ENCODE peak calls at places on chromosome 6, in seven cellular contexts. One of them, this sample, is unnamed.

GRCh38 chr6:53862517-53863457 is 68.0 kb downstream of the LRRC1 start:
- DNase-seq in HCT116: no peak
- DNase-seq in K562: no peak
- DNase-seq in H1: no peak
- DNase-seq in SK-N-SH: no peak
- DNase-seq in HepG2: no peak
- DNase-seq in GM12878: no peak
- DNase-seq in this sample: no peak

GRCh38 chr6:135909737-135910387 is 58.4 kb downstream of the PDE7B start:
- DNase-seq in HCT116: peak; percentile 76
- DNase-seq in K562: peak; percentile 74
- DNase-seq in H1: peak; percentile 44
- DNase-seq in SK-N-SH: peak; percentile 41
- DNase-seq in HepG2: peak; percentile 70
- DNase-seq in GM12878: peak; percentile 19
- DNase-seq in this sample: peak; percentile 42

GRCh38 chr6:74731921-74732320 is 473.9 kb downstream of the COL12A1 start:
- DNase-seq in HCT116: no peak
- DNase-seq in K562: no peak
- DNase-seq in H1: no peak
- DNase-seq in SK-N-SH: no peak
- DNase-seq in HepG2: no peak
- DNase-seq in GM12878: no peak
- DNase-seq in this sample: no peak

GRCh38 chr6:79737172-79737571 is 106.0 kb downstream of the SH3BGRL2 start:
- DNase-seq in HCT116: no peak
- DNase-seq in K562: peak; percentile 5
- DNase-seq in H1: no peak
- DNase-seq in SK-N-SH: peak; percentile 6
- DNase-seq in HepG2: no peak
- DNase-seq in GM12878: no peak
- DNase-seq in this sample: no peak

GRCh38 chr6:165686966-165687365 is 23.9 kb upstream of the PDE10A start:
- DNase-seq in HCT116: no peak
- DNase-seq in K562: no peak
- DNase-seq in H1: no peak
- DNase-seq in SK-N-SH: no peak
- DNase-seq in HepG2: no peak
- DNase-seq in GM12878: no peak
- DNase-seq in this sample: no peak

GRCh38 chr6:36068603-36069002 is 41.0 kb downstream of the MAPK14 start:
- DNase-seq in HCT116: no peak
- DNase-seq in K562: no peak
- DNase-seq in H1: no peak
- DNase-seq in SK-N-SH: no peak
- DNase-seq in HepG2: no peak
- DNase-seq in GM12878: no peak
- DNase-seq in this sample: no peak

GRCh38 chr6:135901776-135902524 is 50.4 kb downstream of the PDE7B start:
- DNase-seq in HCT116: no peak
- DNase-seq in K562: no peak
- DNase-seq in H1: no peak
- DNase-seq in SK-N-SH: no peak
- DNase-seq in HepG2: no peak
- DNase-seq in GM12878: no peak
- DNase-seq in this sample: no peak

GRCh38 chr6:52362443-52363221 is 681 bp downstream of the PAQR8 start:
- DNase-seq in HCT116: no peak
- DNase-seq in K562: peak; percentile 48
- DNase-seq in H1: no peak
- DNase-seq in SK-N-SH: peak; percentile 72
- DNase-seq in HepG2: no peak
- DNase-seq in GM12878: no peak
- DNase-seq in this sample: no peak

GRCh38 chr6:129679250-129679649 is 30.7 kb downstream of the ARHGAP18 start:
- DNase-seq in HCT116: no peak
- DNase-seq in K562: no peak
- DNase-seq in H1: no peak
- DNase-seq in SK-N-SH: no peak
- DNase-seq in HepG2: no peak
- DNase-seq in GM12878: no peak
- DNase-seq in this sample: no peak

GRCh38 chr6:30323806-30324205 is 2.9 kb upstream of the TRIM39 start:
- DNase-seq in HCT116: no peak
- DNase-seq in K562: peak; percentile 51
- DNase-seq in H1: no peak
- DNase-seq in SK-N-SH: no peak
- DNase-seq in HepG2: no peak
- DNase-seq in GM12878: no peak
- DNase-seq in this sample: no peak

GRCh38 chr6:49072146-49072545 is 390.9 kb downstream of the MMUT start:
- DNase-seq in HCT116: no peak
- DNase-seq in K562: no peak
- DNase-seq in H1: no peak
- DNase-seq in SK-N-SH: no peak
- DNase-seq in HepG2: no peak
- DNase-seq in GM12878: no peak
- DNase-seq in this sample: peak; percentile 11

GRCh38 chr6:139152892-139153271 is 18.0 kb downstream of the HECA start:
- DNase-seq in HCT116: no peak
- DNase-seq in K562: no peak
- DNase-seq in H1: no peak
- DNase-seq in SK-N-SH: no peak
- DNase-seq in HepG2: no peak
- DNase-seq in GM12878: no peak
- DNase-seq in this sample: no peak

GRCh38 chr6:6785163-6785521 is 196.6 kb downstream of the LY86 start:
- DNase-seq in HCT116: no peak
- DNase-seq in K562: no peak
- DNase-seq in H1: no peak
- DNase-seq in SK-N-SH: no peak
- DNase-seq in HepG2: no peak
- DNase-seq in GM12878: no peak
- DNase-seq in this sample: no peak

GRCh38 chr6:168527451-168528210 is 86.6 kb downstream of the SMOC2 start:
- DNase-seq in HCT116: no peak
- DNase-seq in K562: no peak
- DNase-seq in H1: no peak
- DNase-seq in SK-N-SH: no peak
- DNase-seq in HepG2: no peak
- DNase-seq in GM12878: no peak
- DNase-seq in this sample: no peak

GRCh38 chr6:6771224-6771915 is 182.8 kb downstream of the LY86 start:
- DNase-seq in HCT116: no peak
- DNase-seq in K562: no peak
- DNase-seq in H1: no peak
- DNase-seq in SK-N-SH: no peak
- DNase-seq in HepG2: no peak
- DNase-seq in GM12878: no peak
- DNase-seq in this sample: no peak

GRCh38 chr6:117191009-117191408 is 74.3 kb upstream of the VGLL2 start:
- DNase-seq in HCT116: no peak
- DNase-seq in K562: no peak
- DNase-seq in H1: no peak
- DNase-seq in SK-N-SH: no peak
- DNase-seq in HepG2: no peak
- DNase-seq in GM12878: no peak
- DNase-seq in this sample: no peak

GRCh38 chr6:21612067-21612745 is 18.7 kb downstream of the SOX4 start:
- DNase-seq in HCT116: no peak
- DNase-seq in K562: no peak
- DNase-seq in H1: no peak
- DNase-seq in SK-N-SH: peak; percentile 64
- DNase-seq in HepG2: no peak
- DNase-seq in GM12878: no peak
- DNase-seq in this sample: no peak

GRCh38 chr6:124795879-124796838 is 166.1 kb upstream of the RNF217 start:
- DNase-seq in HCT116: no peak
- DNase-seq in K562: peak; percentile 5
- DNase-seq in H1: peak; percentile 10
- DNase-seq in SK-N-SH: no peak
- DNase-seq in HepG2: no peak
- DNase-seq in GM12878: no peak
- DNase-seq in this sample: peak; percentile 44

GRCh38 chr6:42454428-42454791 is 2.7 kb upstream of the TRERF1 start:
- DNase-seq in HCT116: no peak
- DNase-seq in K562: peak; percentile 22
- DNase-seq in H1: no peak
- DNase-seq in SK-N-SH: no peak
- DNase-seq in HepG2: no peak
- DNase-seq in GM12878: no peak
- DNase-seq in this sample: peak; percentile 29

GRCh38 chr6:145370559-145370958 is 364.8 kb downstream of the EPM2A start:
- DNase-seq in HCT116: no peak
- DNase-seq in K562: no peak
- DNase-seq in H1: no peak
- DNase-seq in SK-N-SH: no peak
- DNase-seq in HepG2: no peak
- DNase-seq in GM12878: no peak
- DNase-seq in this sample: no peak

GRCh38 chr6:5215181-5215580 is 45.6 kb downstream of the LYRM4 start:
- DNase-seq in HCT116: no peak
- DNase-seq in K562: no peak
- DNase-seq in H1: no peak
- DNase-seq in SK-N-SH: no peak
- DNase-seq in HepG2: no peak
- DNase-seq in GM12878: no peak
- DNase-seq in this sample: no peak

GRCh38 chr6:20876016-20876415 is 341.8 kb downstream of the CDKAL1 start:
- DNase-seq in HCT116: no peak
- DNase-seq in K562: no peak
- DNase-seq in H1: no peak
- DNase-seq in SK-N-SH: peak; percentile 70
- DNase-seq in HepG2: no peak
- DNase-seq in GM12878: no peak
- DNase-seq in this sample: no peak

GRCh38 chr6:40962241-40962640 is 76.8 kb downstream of the UNC5CL start:
- DNase-seq in HCT116: peak; percentile 77
- DNase-seq in K562: peak; percentile 7
- DNase-seq in H1: no peak
- DNase-seq in SK-N-SH: no peak
- DNase-seq in HepG2: peak; percentile 52
- DNase-seq in GM12878: peak; percentile 36
- DNase-seq in this sample: no peak

GRCh38 chr6:24658573-24659511 is 7.9 kb downstream of the TDP2 start:
- DNase-seq in HCT116: no peak
- DNase-seq in K562: peak; percentile 77
- DNase-seq in H1: no peak
- DNase-seq in SK-N-SH: no peak
- DNase-seq in HepG2: no peak
- DNase-seq in GM12878: no peak
- DNase-seq in this sample: no peak

GRCh38 chr6:13212096-13212495 is 116.2 kb downstream of the TBC1D7 start:
- DNase-seq in HCT116: no peak
- DNase-seq in K562: no peak
- DNase-seq in H1: no peak
- DNase-seq in SK-N-SH: no peak
- DNase-seq in HepG2: no peak
- DNase-seq in GM12878: no peak
- DNase-seq in this sample: no peak
- TF ChIP-seq JUND in HCT116: no peak
- TF ChIP-seq JUND in K562: no peak
- TF ChIP-seq JUND in H1: no peak
- TF ChIP-seq JUND in SK-N-SH: no peak
- TF ChIP-seq JUND in HepG2: no peak
- TF ChIP-seq JUND in GM12878: no peak
- TF ChIP-seq JUND in this sample: no peak

GRCh38 chr6:107618672-107619071 is 128.8 kb downstream of the SOBP start:
- DNase-seq in HCT116: no peak
- DNase-seq in K562: no peak
- DNase-seq in H1: no peak
- DNase-seq in SK-N-SH: no peak
- DNase-seq in HepG2: no peak
- DNase-seq in GM12878: peak; percentile 86
- DNase-seq in this sample: no peak
- TF ChIP-seq JUND in HCT116: no peak
- TF ChIP-seq JUND in K562: no peak
- TF ChIP-seq JUND in H1: no peak
- TF ChIP-seq JUND in SK-N-SH: no peak
- TF ChIP-seq JUND in HepG2: no peak
- TF ChIP-seq JUND in GM12878: no peak
- TF ChIP-seq JUND in this sample: no peak

DNA sequence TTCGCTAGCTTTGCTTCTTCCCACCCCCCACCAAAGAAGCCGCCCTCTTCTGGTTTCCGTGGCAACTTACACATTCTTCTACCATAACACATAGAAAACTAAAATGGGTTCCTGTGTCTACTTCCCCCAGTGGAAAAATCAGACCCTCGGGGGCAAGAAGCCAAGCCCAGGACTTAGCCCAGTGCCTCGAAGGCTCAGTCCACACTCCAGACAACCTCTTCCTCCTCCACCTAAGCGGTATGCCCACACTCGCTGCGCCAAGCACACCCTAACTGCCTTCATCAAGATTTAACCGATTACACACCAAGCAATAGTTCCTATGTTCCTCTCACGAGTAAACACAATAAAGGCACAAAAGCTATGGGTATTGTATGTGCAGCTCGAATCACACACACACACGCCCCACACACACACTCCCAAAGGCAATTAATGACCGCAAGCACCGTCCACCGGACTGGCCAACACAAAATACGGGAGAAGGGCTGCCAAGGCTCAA is 537 bp downstream of the PPIL4 start:
- DNase-seq in HCT116: no peak
- DNase-seq in K562: peak; percentile 79
- DNase-seq in H1: no peak
- DNase-seq in SK-N-SH: peak; percentile 43
- DNase-seq in HepG2: peak; percentile 75
- DNase-seq in GM12878: no peak
- DNase-seq in this sample: no peak
- TF ChIP-seq JUND in HCT116: no peak
- TF ChIP-seq JUND in K562: no peak
- TF ChIP-seq JUND in H1: no peak
- TF ChIP-seq JUND in SK-N-SH: no peak
- TF ChIP-seq JUND in HepG2: no peak
- TF ChIP-seq JUND in GM12878: no peak
- TF ChIP-seq JUND in this sample: no peak

DNA sequence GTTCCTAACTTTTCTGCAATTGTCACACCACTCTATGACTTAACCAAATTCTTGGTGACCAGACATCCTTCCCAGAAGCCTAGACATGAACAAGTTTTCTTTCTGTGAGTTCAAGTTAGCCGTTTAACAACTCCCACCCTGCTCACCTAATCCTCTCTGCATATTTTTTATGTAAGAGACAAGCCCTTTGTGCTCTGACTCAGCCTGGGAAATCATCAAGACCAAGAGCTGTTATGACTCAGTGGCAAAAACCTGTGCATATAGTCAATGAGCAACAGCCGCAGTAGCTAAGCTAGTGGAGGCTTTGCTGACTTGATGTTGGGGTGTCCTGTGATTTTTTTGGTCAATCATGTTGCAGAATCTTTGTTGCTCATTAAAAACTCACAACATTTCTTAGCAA is 379.1 kb downstream of the QKI start:
- DNase-seq in HCT116: peak; percentile 0
- DNase-seq in K562: no peak
- DNase-seq in H1: no peak
- DNase-seq in SK-N-SH: no peak
- DNase-seq in HepG2: peak; percentile 10
- DNase-seq in GM12878: no peak
- DNase-seq in this sample: no peak
- TF ChIP-seq JUND in HCT116: peak; percentile 46
- TF ChIP-seq JUND in K562: no peak
- TF ChIP-seq JUND in H1: no peak
- TF ChIP-seq JUND in SK-N-SH: no peak
- TF ChIP-seq JUND in HepG2: no peak
- TF ChIP-seq JUND in GM12878: no peak
- TF ChIP-seq JUND in this sample: no peak

This sample was measured in T47D.